ENCODE peak calls at places on chromosome 11, in six cellular contexts. One of them, this sample, is unnamed.
A peak's percentile ranks its signal among the peaks of the same experiment; 100 is the strongest.

GRCh38 chr11:79312591-79313267 is 128.1 kb downstream of the TENM4 start:
- DNase-seq in pancreas: no peak
- DNase-seq in AG04450: no peak
- DNase-seq in neural progenitor cell: no peak
- DNase-seq in A549: no peak
- DNase-seq in kidney epithelial cell: no peak
- DNase-seq in this sample: no peak

GRCh38 chr11:47248304-47248663 is 330 bp downstream of the ACP2 start:
- DNase-seq in pancreas: no peak
- DNase-seq in AG04450: no peak
- DNase-seq in neural progenitor cell: no peak
- DNase-seq in A549: no peak
- DNase-seq in kidney epithelial cell: no peak
- DNase-seq in this sample: no peak

GRCh38 chr11:110076388-110076965 is 16.7 kb upstream of the ZC3H12C start:
- DNase-seq in pancreas: no peak
- DNase-seq in AG04450: no peak
- DNase-seq in neural progenitor cell: no peak
- DNase-seq in A549: no peak
- DNase-seq in kidney epithelial cell: no peak
- DNase-seq in this sample: no peak

GRCh38 chr11:1568451-1568911 is 3.6 kb downstream of the DUSP8 start:
- DNase-seq in pancreas: peak; percentile 31
- DNase-seq in AG04450: no peak
- DNase-seq in neural progenitor cell: peak; percentile 88
- DNase-seq in A549: no peak
- DNase-seq in kidney epithelial cell: no peak
- DNase-seq in this sample: peak; percentile 46

GRCh38 chr11:32122200-32122599 is 31.3 kb downstream of the RCN1 start:
- DNase-seq in pancreas: no peak
- DNase-seq in AG04450: no peak
- DNase-seq in neural progenitor cell: no peak
- DNase-seq in A549: no peak
- DNase-seq in kidney epithelial cell: no peak
- DNase-seq in this sample: no peak

GRCh38 chr11:32829680-32830412 is at the start of gene PRRG4:
- DNase-seq in pancreas: peak; percentile 73
- DNase-seq in AG04450: no peak
- DNase-seq in neural progenitor cell: peak; percentile 82
- DNase-seq in A549: peak; percentile 35
- DNase-seq in kidney epithelial cell: no peak
- DNase-seq in this sample: no peak

GRCh38 chr11:110857885-110858555 is 145.8 kb upstream of the ARHGAP20 start:
- DNase-seq in pancreas: no peak
- DNase-seq in AG04450: peak; percentile 13
- DNase-seq in neural progenitor cell: no peak
- DNase-seq in A549: no peak
- DNase-seq in kidney epithelial cell: no peak
- DNase-seq in this sample: no peak

GRCh38 chr11:2265854-2266585 is 4.4 kb downstream of the ASCL2 start:
- DNase-seq in pancreas: no peak
- DNase-seq in AG04450: no peak
- DNase-seq in neural progenitor cell: no peak
- DNase-seq in A549: no peak
- DNase-seq in kidney epithelial cell: no peak
- DNase-seq in this sample: no peak

GRCh38 chr11:65434667-65435179 is 12.1 kb downstream of the NEAT1 start:
- DNase-seq in pancreas: no peak
- DNase-seq in AG04450: no peak
- DNase-seq in neural progenitor cell: no peak
- DNase-seq in A549: peak; percentile 17
- DNase-seq in kidney epithelial cell: no peak
- DNase-seq in this sample: no peak

DNA sequence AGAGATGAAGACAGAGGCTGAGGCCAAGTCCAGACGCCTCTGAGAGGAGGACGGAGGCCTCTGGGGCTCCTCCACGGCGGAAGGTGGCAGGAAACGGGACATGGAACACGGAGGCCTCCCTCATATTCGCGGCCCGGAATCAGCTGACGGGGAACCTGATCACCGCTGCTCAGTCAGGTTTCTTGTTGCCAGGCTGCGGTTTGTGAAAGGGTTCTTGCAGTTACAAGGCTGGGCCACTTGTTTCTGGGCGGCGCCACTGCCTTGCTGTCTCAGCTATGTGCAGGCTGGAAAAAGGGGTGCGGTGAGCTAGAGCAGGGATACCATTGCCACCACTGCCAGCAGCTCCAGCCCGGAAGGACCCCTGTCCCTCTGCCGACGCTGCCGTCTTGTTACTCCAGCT is 10.0 kb upstream of the MMP1 start:
- DNase-seq in pancreas: no peak
- DNase-seq in AG04450: no peak
- DNase-seq in neural progenitor cell: peak; percentile 77
- DNase-seq in A549: peak; percentile 75
- DNase-seq in kidney epithelial cell: no peak
- DNase-seq in this sample: no peak
- TF ChIP-seq CTCF in pancreas: no peak
- TF ChIP-seq CTCF in AG04450: peak; percentile 30
- TF ChIP-seq CTCF in neural progenitor cell: peak; percentile 60
- TF ChIP-seq CTCF in A549: peak; percentile 47
- TF ChIP-seq CTCF in kidney epithelial cell: peak; percentile 32
- TF ChIP-seq CTCF in this sample: no peak

GRCh38 chr11:69162505-69162904 is 6.8 kb downstream of the SMIM38 start:
- DNase-seq in pancreas: no peak
- DNase-seq in AG04450: no peak
- DNase-seq in neural progenitor cell: no peak
- DNase-seq in A549: no peak
- DNase-seq in kidney epithelial cell: no peak
- DNase-seq in this sample: no peak
- TF ChIP-seq CTCF in pancreas: no peak
- TF ChIP-seq CTCF in AG04450: no peak
- TF ChIP-seq CTCF in neural progenitor cell: no peak
- TF ChIP-seq CTCF in A549: no peak
- TF ChIP-seq CTCF in kidney epithelial cell: no peak
- TF ChIP-seq CTCF in this sample: no peak

GRCh38 chr11:78140392-78141077 is 1.1 kb upstream of the ALG8 start:
- DNase-seq in pancreas: no peak
- DNase-seq in AG04450: no peak
- DNase-seq in neural progenitor cell: no peak
- DNase-seq in A549: no peak
- DNase-seq in kidney epithelial cell: no peak
- DNase-seq in this sample: no peak

GRCh38 chr11:78139422-78140391 is at the start of gene ALG8:
- DNase-seq in pancreas: peak; percentile 97
- DNase-seq in AG04450: peak; percentile 91
- DNase-seq in neural progenitor cell: peak; percentile 98
- DNase-seq in A549: peak; percentile 95
- DNase-seq in kidney epithelial cell: peak; percentile 90
- DNase-seq in this sample: peak; percentile 92

GRCh38 chr11:78138281-78138680 is 1.1 kb downstream of the ALG8 start:
- DNase-seq in pancreas: no peak
- DNase-seq in AG04450: no peak
- DNase-seq in neural progenitor cell: no peak
- DNase-seq in A549: no peak
- DNase-seq in kidney epithelial cell: no peak
- DNase-seq in this sample: no peak

GRCh38 chr11:78138694-78139421 is 568 bp downstream of the ALG8 start:
- DNase-seq in pancreas: peak; percentile 19
- DNase-seq in AG04450: no peak
- DNase-seq in neural progenitor cell: peak; percentile 12
- DNase-seq in A549: peak; percentile 50
- DNase-seq in kidney epithelial cell: no peak
- DNase-seq in this sample: no peak
- TF ChIP-seq CTCF in pancreas: no peak
- TF ChIP-seq CTCF in AG04450: peak; percentile 12
- TF ChIP-seq CTCF in neural progenitor cell: no peak
- TF ChIP-seq CTCF in A549: no peak
- TF ChIP-seq CTCF in kidney epithelial cell: no peak
- TF ChIP-seq CTCF in this sample: no peak

DNA sequence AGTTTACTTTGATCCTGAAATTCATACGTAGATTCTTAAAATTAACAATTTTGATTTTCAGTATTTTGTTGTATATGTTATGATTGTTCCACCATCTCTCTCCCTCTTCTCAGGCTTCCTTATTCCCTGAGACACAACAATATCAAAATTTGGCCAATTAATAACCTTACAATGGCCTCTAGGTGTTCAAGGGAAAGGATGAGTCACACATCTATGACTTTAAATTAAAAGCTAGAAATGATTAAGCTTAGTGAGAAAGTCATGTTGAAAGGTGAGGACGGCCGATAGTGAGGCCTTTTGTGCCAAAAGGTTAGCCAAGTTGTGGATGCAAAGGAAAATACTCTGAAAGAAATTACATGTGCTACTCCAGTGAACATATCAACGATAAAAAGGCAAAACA is 5.5 kb upstream of the OR52J3 start:
- DNase-seq in pancreas: no peak
- DNase-seq in AG04450: no peak
- DNase-seq in neural progenitor cell: no peak
- DNase-seq in A549: no peak
- DNase-seq in kidney epithelial cell: no peak
- DNase-seq in this sample: no peak
- TF ChIP-seq CTCF in pancreas: no peak
- TF ChIP-seq CTCF in AG04450: no peak
- TF ChIP-seq CTCF in neural progenitor cell: no peak
- TF ChIP-seq CTCF in A549: no peak
- TF ChIP-seq CTCF in kidney epithelial cell: no peak
- TF ChIP-seq CTCF in this sample: no peak

DNA sequence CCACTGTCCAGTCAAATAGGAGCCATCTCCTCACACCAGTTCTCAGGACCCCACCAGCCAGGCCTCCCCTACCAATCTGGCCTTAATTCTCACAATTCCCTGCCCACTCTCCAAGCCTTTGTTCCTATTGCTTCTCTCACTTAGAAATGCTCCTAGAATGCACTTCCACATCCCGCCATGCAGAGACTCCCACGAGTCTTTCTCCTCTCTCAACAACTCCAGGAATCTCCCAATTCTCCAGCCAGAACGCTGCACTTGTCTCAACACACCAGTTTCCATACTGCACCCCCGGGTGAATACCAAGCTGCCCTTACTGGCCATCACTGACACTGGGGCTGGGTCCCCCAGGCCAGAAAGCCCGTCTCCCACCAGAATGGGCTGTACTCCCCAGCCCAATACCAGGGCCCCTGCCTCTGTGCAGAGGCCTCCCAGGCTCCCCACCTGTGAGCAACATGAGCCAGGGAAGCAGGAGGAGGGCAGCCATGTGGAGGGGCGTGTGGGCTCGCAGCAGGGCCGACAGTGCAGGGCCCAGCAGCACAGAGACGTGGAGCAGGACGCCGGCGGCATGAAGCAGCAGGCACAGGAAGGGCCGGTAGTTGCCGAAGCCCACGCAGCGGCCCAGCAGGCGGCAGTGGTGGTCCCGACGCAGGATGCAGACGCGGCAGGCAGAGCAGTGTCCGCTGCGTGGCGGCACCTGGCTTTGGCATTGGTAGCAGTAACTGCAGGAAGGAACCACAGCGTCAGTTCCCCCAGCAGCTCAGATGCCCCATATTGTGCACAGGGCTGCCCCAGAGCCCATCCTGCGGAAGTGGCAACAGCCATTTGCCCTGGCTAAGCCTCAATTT is 2.4 kb downstream of the ZDHHC24 start:
- DNase-seq in pancreas: no peak
- DNase-seq in AG04450: no peak
- DNase-seq in neural progenitor cell: peak; percentile 52
- DNase-seq in A549: no peak
- DNase-seq in kidney epithelial cell: no peak
- DNase-seq in this sample: no peak
- TF ChIP-seq CTCF in pancreas: no peak
- TF ChIP-seq CTCF in AG04450: peak; percentile 73
- TF ChIP-seq CTCF in neural progenitor cell: peak; percentile 21
- TF ChIP-seq CTCF in A549: no peak
- TF ChIP-seq CTCF in kidney epithelial cell: peak; percentile 84
- TF ChIP-seq CTCF in this sample: peak; percentile 45

DNA sequence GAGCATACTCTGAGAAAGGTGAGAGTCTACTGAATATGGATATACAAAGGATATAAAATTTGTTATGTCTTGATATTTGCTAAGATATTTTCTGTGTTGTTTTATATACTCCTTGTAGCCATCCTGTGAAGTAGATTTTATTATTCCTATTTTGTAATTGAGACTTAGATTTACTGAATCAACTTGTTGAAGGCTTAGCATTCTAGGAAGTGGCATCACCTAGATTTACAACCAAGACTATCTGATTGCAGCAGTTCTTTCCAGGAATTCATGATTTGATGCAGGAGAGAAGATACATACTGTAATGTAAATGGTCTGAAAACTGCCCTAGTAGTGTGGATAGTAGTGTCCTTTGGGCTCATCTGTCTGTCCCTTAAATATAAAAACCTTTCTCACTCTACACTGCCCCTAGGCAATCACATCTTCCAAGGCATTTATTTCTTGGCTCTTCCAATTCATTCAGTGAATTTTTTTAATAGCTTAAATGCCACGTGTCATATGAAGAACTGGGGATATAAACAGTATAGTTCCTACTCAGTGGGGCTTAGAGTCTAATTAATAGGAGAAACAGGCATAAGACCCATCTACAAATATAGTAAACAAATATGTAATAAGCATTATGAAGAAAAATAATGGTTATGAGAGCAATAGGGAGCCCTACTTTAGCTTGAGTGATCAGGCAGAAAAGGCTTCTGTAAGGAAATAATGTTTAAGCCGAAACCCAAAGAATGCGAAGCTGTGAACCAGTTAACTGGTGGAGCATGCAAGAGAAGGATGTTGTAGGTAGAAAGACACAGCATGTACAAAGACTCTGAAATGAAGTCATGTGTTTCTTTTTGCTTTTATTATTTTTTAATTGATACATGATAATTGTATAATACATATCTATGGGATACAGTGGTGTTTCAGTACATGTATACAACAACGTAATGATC is 13.6 kb downstream of the IPO7 start:
- DNase-seq in pancreas: no peak
- DNase-seq in AG04450: no peak
- DNase-seq in neural progenitor cell: no peak
- DNase-seq in A549: no peak
- DNase-seq in kidney epithelial cell: no peak
- DNase-seq in this sample: no peak
- TF ChIP-seq CTCF in pancreas: no peak
- TF ChIP-seq CTCF in AG04450: no peak
- TF ChIP-seq CTCF in neural progenitor cell: no peak
- TF ChIP-seq CTCF in A549: no peak
- TF ChIP-seq CTCF in kidney epithelial cell: no peak
- TF ChIP-seq CTCF in this sample: no peak

DNA sequence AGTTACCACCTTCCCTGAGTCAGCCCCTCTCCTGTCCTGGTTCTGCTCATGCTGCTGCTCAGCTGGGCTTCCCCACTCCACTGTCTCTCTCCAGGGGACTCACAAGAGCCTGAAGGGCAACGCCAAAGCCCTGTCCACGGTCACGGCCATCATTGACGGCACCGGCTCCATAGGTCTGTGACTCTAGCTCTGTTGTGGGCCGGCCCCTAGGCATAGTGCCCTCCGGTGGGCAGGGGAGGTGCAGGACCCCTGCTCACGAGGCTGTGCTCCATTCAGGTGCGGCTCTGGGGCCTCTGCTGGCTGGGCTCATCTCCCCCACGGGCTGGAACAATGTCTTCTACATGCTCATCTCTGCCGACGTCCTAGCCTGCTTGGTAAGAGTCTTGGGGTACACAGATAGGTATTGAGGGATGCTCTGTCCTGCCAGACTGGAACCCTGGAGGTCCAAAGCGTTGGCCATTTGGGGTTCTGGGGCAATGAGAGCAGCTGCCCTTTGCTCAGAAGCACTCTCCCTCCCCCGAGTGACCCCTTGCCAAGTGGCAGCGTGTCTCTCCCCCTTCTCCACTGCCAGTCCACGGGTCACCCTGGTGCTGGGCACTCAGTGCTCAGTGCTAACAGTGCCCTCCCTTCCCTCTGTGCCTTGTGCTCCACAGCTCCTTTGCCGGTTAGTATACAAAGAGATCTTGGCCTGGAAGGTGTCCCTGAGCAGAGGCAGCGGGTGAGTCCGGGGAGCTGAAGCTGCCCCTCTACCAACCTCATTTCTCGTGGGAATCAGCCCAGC is 22.4 kb downstream of the SLC37A2 start:
- DNase-seq in pancreas: no peak
- DNase-seq in AG04450: no peak
- DNase-seq in neural progenitor cell: no peak
- DNase-seq in A549: no peak
- DNase-seq in kidney epithelial cell: no peak
- DNase-seq in this sample: no peak
- TF ChIP-seq CTCF in pancreas: no peak
- TF ChIP-seq CTCF in AG04450: no peak
- TF ChIP-seq CTCF in neural progenitor cell: peak; percentile 19
- TF ChIP-seq CTCF in A549: no peak
- TF ChIP-seq CTCF in kidney epithelial cell: no peak
- TF ChIP-seq CTCF in this sample: no peak